ENCODE peak calls at places on chromosome 21, in five cellular contexts. T is neural crest cell, D is NCI-H1105 treated with DMSO at 0.1 percent for 48 hours, C is A549, N is cardiac muscle cell. Z is an unnamed sample.

GRCh38 chr21:27831177-27831576 is 864.3 kb upstream of the ADAMTS5 start:
- DNase-seq in D (no peak), N (no peak), T (no peak), C (no peak), Z (no peak)

GRCh38 chr21:35408401-35408800 is 359.3 kb upstream of the RUNX1 start:
- DNase-seq in N (no peak), D (no peak), C (no peak), T (no peak), Z (no peak)

GRCh38 chr21:41197582-41197981 is 29.6 kb downstream of the BACE2 start:
- DNase-seq in D (no peak), N (no peak), T (no peak), C (no peak), Z (no peak)

GRCh38 chr21:40844935-40845334 is 2.0 kb downstream of the DSCAM start:
- DNase-seq in T (no peak), N (no peak), D (peak), C (no peak), Z (no peak)

GRCh38 chr21:28267449-28267848 is 725.2 kb downstream of the LTN1 start:
- DNase-seq in T (no peak), N (no peak), D (no peak), C (no peak), Z (no peak)

GRCh38 chr21:42580076-42580792 is 66.6 kb downstream of the SLC37A1 start:
- DNase-seq in C (no peak), T (no peak), D (no peak), N (no peak), Z (no peak)

GRCh38 chr21:32474179-32475059 is 61.9 kb downstream of the EVA1C start:
- DNase-seq in D (no peak), C (no peak), N (no peak), T (no peak), Z (no peak)

GRCh38 chr21:41283211-41283818 is 33.3 kb upstream of the FAM3B start:
- DNase-seq in N (peak), C (peak), T (peak), D (peak), Z (peak)

GRCh38 chr21:33247596-33247995 is 17.9 kb downstream of the IFNAR2 start:
- DNase-seq in T (no peak), N (no peak), C (no peak), D (no peak), Z (no peak)

GRCh38 chr21:45029968-45030636 is 44.3 kb upstream of the ADARB1 start:
- DNase-seq in D (no peak), C (no peak), T (no peak), N (no peak), Z (no peak)

GRCh38 chr21:14120091-14120734 is 90.5 kb downstream of the LIPI start:
- DNase-seq in T (peak), C (peak), N (no peak), D (peak), Z (peak)

GRCh38 chr21:35394634-35395369 is 345.7 kb upstream of the RUNX1 start:
- DNase-seq in D (no peak), C (no peak), N (no peak), T (no peak), Z (no peak)

GRCh38 chr21:31877558-31877957 is 4.7 kb downstream of the HUNK start:
- DNase-seq in D (no peak), T (no peak), N (no peak), C (no peak), Z (no peak)

GRCh38 chr21:37060296-37060695 is 12.6 kb downstream of the PIGP start:
- DNase-seq in N (peak), T (peak), D (peak), C (peak), Z (peak)

GRCh38 chr21:38042246-38042645 is 126.0 kb upstream of the KCNJ6 start:
- DNase-seq in D (no peak), N (no peak), C (peak), T (no peak), Z (no peak)

GRCh38 chr21:24259241-24259640 is 1348.0 kb downstream of the MRPL39 start:
- DNase-seq in T (no peak), C (no peak), D (no peak), N (no peak), Z (no peak)

Z was measured in SK-N-DZ.